ENCODE peak calls at places on chromosomes 3 and 15, in six cellular contexts. Z is PC-3, C is heart right ventricle, F is fibroblast of villous mesenchyme, N is left lung, D is A549. R is an unnamed sample.
A peak's percentile ranks its signal among the peaks of the same experiment; 100 is the strongest.

GRCh38 chr3:88957751-88958452 is 149.5 kb upstream of the EPHA3 start:
- DNase-seq in D (no peak), N (no peak), Z (peak; percentile 82), F (peak; percentile 53), C (no peak), R (no peak)

GRCh38 chr3:99313481-99313880 is 324.9 kb upstream of the COL8A1 start:
- DNase-seq in D (no peak), C (no peak), F (peak; percentile 37), Z (no peak), N (no peak), R (no peak)

GRCh38 chr15:89088605-89089315 is 504 bp downstream of the ABHD2 start:
- DNase-seq in D (no peak), F (no peak), C (peak; percentile 52), N (peak; percentile 85), Z (no peak), R (no peak)

GRCh38 chr3:167740961-167741587 is 5.6 kb downstream of the SERPINI1 start:
- DNase-seq in F (peak; percentile 50), D (peak; percentile 44), N (no peak), Z (peak; percentile 59), C (no peak), R (no peak)

GRCh38 chr15:43292375-43293078 is 25.8 kb upstream of the TGM5 start:
- DNase-seq in F (peak; percentile 3), C (no peak), N (no peak), Z (no peak), D (no peak), R (no peak)

GRCh38 chr3:45435961-45436360 is 47.6 kb downstream of the LARS2 start:
- DNase-seq in D (no peak), F (no peak), C (no peak), Z (no peak), N (no peak), R (no peak)

GRCh38 chr3:123084738-123085237 is 18.0 kb downstream of the PDIA5 start:
- DNase-seq in D (no peak), C (no peak), F (peak; percentile 90), Z (no peak), N (no peak), R (no peak)

GRCh38 chr3:130537609-130538304 is 20.8 kb downstream of the COL6A6 start:
- DNase-seq in Z (no peak), D (no peak), F (no peak), C (no peak), N (no peak), R (no peak)

GRCh38 chr3:146163584-146163983 is 2.6 kb upstream of the PLOD2 start:
- DNase-seq in C (no peak), Z (peak; percentile 99), D (peak; percentile 89), N (no peak), F (peak; percentile 93), R (no peak)

GRCh38 chr3:133896002-133896761 is 500 bp upstream of the RAB6B start:
- DNase-seq in F (no peak), D (no peak), C (no peak), N (no peak), Z (no peak), R (no peak)

DNA sequence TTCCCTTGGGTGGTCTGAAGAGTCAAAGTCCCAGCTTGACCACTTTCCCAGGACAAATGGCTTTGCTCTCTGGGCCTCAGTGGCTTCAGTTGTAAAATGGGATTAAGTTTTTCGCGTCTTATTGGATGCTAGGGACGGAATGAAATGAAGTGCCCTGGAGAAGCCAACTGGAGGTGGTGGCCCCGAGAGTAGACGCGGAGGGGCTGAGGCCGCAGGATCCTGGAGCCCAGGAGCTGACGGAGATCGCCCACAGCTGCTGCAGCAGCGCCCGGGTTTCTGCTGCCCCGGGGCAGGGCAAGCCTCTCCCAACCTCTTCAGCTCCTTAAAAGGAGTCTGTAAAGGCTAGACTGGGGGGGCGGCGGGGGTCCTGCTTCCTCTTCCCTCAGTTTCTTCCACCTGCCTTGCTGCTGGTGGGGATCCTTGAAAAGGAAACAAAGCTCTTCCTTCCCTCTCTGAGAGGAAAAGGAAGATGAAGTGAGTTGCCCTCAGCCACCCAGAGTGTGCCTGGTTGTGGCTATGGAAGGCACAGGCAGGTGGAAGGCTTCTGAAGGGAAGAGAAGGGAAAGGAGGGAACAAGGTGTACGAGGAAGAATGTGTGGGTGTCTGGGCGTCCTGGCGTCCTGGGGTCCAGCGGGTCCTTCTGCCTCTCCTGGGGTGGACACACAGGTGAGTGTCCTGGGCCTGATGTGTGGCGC is 967 bp upstream of the BNC1 start:
- DNase-seq in D (no peak), F (no peak), C (no peak), N (no peak), Z (no peak), R (no peak)
- H3K4me3 ChIP-seq in D (no peak overlapping the region), F (peak overlapping the region; percentile 56), C (no peak overlapping the region), N (no peak overlapping the region), Z (no peak overlapping the region), R (peak overlapping the region; percentile 73)

DNA sequence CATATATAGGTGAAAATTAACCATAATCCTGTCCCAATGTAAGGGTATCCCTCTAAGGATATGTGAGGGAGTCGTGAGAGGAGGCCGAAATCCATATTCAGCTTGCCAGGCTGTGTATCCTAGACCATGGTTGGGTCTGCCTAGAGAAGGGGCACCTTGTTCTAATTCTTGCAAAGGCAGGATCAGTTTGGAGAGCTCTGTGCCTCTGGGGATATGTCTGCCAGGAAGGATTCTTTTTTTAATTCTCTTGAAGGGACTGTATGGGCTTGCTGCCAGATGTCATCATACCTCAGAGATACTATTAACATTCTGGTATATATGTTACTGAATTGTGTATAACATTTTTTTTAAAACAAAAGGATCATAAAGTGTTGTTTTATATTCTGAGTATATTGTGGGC is 2.4 kb downstream of the ATP1B3 start:
- DNase-seq in N (no peak), C (no peak), Z (no peak), F (peak; percentile 56), D (no peak), R (no peak)
- H3K4me3 ChIP-seq in N (no peak overlapping the region), C (peak overlapping the region; percentile 94), Z (peak overlapping the region; percentile 91), F (peak overlapping the region; percentile 85), D (peak overlapping the region; percentile 92), R (peak overlapping the region; percentile 96)

GRCh38 chr3:171458056-171458856 is 1.9 kb downstream of the TNIK start:
- DNase-seq in N (peak; percentile 78), D (no peak), F (no peak), Z (no peak), C (no peak), R (no peak)
- H3K4me3 ChIP-seq in N (peak overlapping the region; percentile 72), D (no peak overlapping the region), F (peak overlapping the region; percentile 83), Z (peak overlapping the region; percentile 84), C (peak overlapping the region; percentile 89), R (peak overlapping the region; percentile 76)

DNA sequence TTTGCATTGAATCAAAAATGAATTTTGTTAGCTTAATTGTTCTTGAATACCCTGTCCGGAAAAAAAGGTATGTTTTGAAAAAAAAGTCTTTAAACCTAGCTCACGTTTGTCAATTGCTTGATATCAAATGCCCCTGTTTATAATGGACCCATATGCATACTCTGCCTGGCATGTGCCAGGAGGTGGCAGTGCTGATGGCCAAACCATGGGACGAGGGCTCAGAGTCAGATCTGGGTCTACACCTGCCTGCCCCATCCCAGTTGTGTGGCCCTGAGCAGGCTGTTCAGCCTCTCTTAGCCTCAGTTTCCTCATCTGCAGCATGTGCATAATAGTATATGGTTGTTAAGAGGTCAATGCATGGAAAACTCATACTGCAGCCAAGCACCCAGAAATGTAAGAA is 38.8 kb downstream of the PRKCD start:
- DNase-seq in D (no peak), C (no peak), N (no peak), F (no peak), Z (peak; percentile 35), R (no peak)
- H3K4me3 ChIP-seq in D (no peak overlapping the region), C (no peak overlapping the region), N (no peak overlapping the region), F (no peak overlapping the region), Z (no peak overlapping the region), R (no peak overlapping the region)

DNA sequence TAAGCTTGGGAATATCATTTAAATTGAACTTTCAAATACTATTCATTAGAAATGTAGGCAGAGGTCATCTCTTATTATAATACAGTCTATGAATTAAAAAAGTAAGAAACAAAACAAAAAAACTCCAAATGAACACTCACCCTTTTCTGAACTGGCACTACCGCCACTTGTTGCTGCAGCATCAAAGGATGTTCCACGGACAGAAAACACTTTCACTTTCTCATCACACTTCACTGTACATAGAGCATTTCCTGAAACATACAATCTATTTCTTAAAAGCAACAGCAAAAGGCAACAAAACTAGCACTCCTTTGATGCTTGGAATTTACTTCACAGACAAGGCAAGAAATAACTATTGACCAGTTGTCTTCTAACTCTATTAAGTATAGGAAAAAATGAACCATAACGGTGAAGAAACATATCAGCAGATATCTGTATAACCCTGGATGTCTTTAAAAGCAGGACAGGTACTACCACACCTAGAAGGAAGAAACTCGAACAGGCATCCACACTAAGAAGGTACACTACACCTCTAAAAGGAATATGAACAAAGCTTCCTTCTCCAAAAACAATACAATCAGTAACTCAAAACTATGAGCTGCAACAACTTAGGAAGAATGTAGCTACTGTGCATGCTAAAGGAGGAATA is 24.9 kb downstream of the ETFA start:
- DNase-seq in F (peak; percentile 45), Z (no peak), C (no peak), N (no peak), D (no peak), R (no peak)
- H3K4me3 ChIP-seq in F (no peak overlapping the region), Z (peak overlapping the region; percentile 15), C (no peak overlapping the region), N (no peak overlapping the region), D (no peak overlapping the region), R (no peak overlapping the region)

GRCh38 chr3:58175429-58176184 is 35.2 kb downstream of the DNASE1L3 start:
- DNase-seq in Z (no peak), D (peak; percentile 65), C (no peak), F (peak; percentile 44), N (no peak), R (no peak)
- H3K4me3 ChIP-seq in Z (no peak overlapping the region), D (no peak overlapping the region), C (no peak overlapping the region), F (no peak overlapping the region), N (no peak overlapping the region), R (no peak overlapping the region)

GRCh38 chr15:101167366-101167790 is 84.5 kb downstream of the CHSY1 start:
- DNase-seq in D (no peak), Z (peak; percentile 53), C (no peak), F (peak; percentile 47), N (no peak), R (no peak)

GRCh38 chr15:101168898-101169297 is 83.0 kb downstream of the CHSY1 start:
- DNase-seq in D (no peak), N (no peak), Z (no peak), F (no peak), C (no peak), R (no peak)

GRCh38 chr15:101169457-101170071 is 82.3 kb downstream of the CHSY1 start:
- DNase-seq in D (no peak), C (no peak), Z (peak; percentile 39), F (no peak), N (no peak), R (no peak)

GRCh38 chr15:101167791-101168462 is 83.9 kb downstream of the CHSY1 start:
- DNase-seq in C (peak; percentile 74), F (peak; percentile 96), N (peak; percentile 90), Z (peak; percentile 93), D (peak; percentile 12), R (peak; percentile 16)

GRCh38 chr15:101168463-101168824 is 83.4 kb downstream of the CHSY1 start:
- DNase-seq in Z (no peak), C (peak; percentile 55), D (no peak), F (no peak), N (no peak), R (no peak)
- H3K4me3 ChIP-seq in Z (no peak overlapping the region), C (peak overlapping the region; percentile 10), D (no peak overlapping the region), F (no peak overlapping the region), N (no peak overlapping the region), R (no peak overlapping the region)